ENCODE peak calls at places on chromosomes 16 and 17, in ten cellular contexts. U, W, L, F, C, V, D, E, G and K are unnamed samples. For H3K27me3, the result is how much of the 10 kb centered on the place peaks cover.

GRCh38 chr17:83193336-83194188 is 114.2 kb downstream of the METRNL start:
- DNase-seq in U (no peak), W (no peak), L (no peak), F (no peak), C (no peak), V (no peak), D (peak), E (peak), G (no peak), K (no peak)

GRCh38 chr16:50403491-50403890 is 34.7 kb upstream of the BRD7 start:
- DNase-seq in U (no peak), W (peak), L (no peak), F (no peak), C (no peak), V (no peak), D (no peak), E (no peak), G (no peak), K (no peak)

GRCh38 chr17:66123163-66123562 is 68.8 kb downstream of the CEP112 start:
- DNase-seq in U (no peak), W (no peak), L (no peak), F (no peak), C (no peak), V (peak), D (no peak), E (no peak), G (no peak), K (peak)

GRCh38 chr16:80123189-80123588 is 417.6 kb upstream of the DYNLRB2 start:
- DNase-seq in U (no peak), W (no peak), L (no peak), F (no peak), C (no peak), V (peak), D (no peak), E (no peak), G (no peak), K (no peak)

GRCh38 chr16:49022351-49022963 is 259.2 kb downstream of the CBLN1 start:
- DNase-seq in U (no peak), W (no peak), L (no peak), F (no peak), C (no peak), V (no peak), D (no peak), E (no peak), G (no peak), K (no peak)

GRCh38 chr16:881219-882097 is 80.9 kb upstream of the GNG13 start:
- DNase-seq in U (peak), W (no peak), L (no peak), F (no peak), C (no peak), V (no peak), D (no peak), E (no peak), G (no peak), K (no peak)

GRCh38 chr17:28282596-28282995 is 36.4 kb upstream of the TMEM97 start:
- DNase-seq in U (no peak), W (no peak), L (no peak), F (no peak), C (no peak), V (peak), D (no peak), E (no peak), G (no peak), K (no peak)

GRCh38 chr17:74744714-74745547 is 3.5 kb upstream of the NHERF1 start:
- DNase-seq in U (peak), W (peak), L (peak), F (peak), C (peak), V (peak), D (peak), E (peak), G (peak), K (peak)

GRCh38 chr16:78735337-78735736 is 635.9 kb downstream of the WWOX start:
- DNase-seq in U (no peak), W (no peak), L (no peak), F (no peak), C (no peak), V (no peak), D (no peak), E (no peak), G (no peak), K (no peak)

GRCh38 chr17:66996926-66997325 is 32.4 kb downstream of the CACNG4 start:
- DNase-seq in U (no peak), W (no peak), L (no peak), F (no peak), C (no peak), V (no peak), D (no peak), E (no peak), G (no peak), K (no peak)

GRCh38 chr16:70694088-70694487 is 8.2 kb upstream of the MTSS2 start:
- DNase-seq in U (no peak), W (no peak), L (no peak), F (peak), C (no peak), V (peak), D (peak), E (peak), G (no peak), K (no peak)

GRCh38 chr16:53893731-53894435 is 189.9 kb downstream of the FTO start:
- DNase-seq in U (no peak), W (no peak), L (no peak), F (no peak), C (no peak), V (peak), D (peak), E (peak), G (no peak), K (no peak)

GRCh38 chr16:2343211-2343610 is 2.7 kb upstream of the ABCA3 start:
- DNase-seq in U (no peak), W (no peak), L (no peak), F (no peak), C (no peak), V (no peak), D (no peak), E (no peak), G (no peak), K (no peak)

GRCh38 chr17:56185905-56186783 is 32.9 kb downstream of the ANKFN1 start:
- DNase-seq in U (no peak), W (no peak), L (no peak), F (no peak), C (no peak), V (no peak), D (no peak), E (no peak), G (peak), K (no peak)

GRCh38 chr16:72752004-72752695 is 295.8 kb downstream of the ZFHX3 start:
- DNase-seq in U (no peak), W (no peak), L (no peak), F (no peak), C (no peak), V (no peak), D (no peak), E (no peak), G (no peak), K (no peak)

GRCh38 chr17:17547210-17547764 is 44.2 kb downstream of the PEMT start:
- DNase-seq in U (no peak), W (no peak), L (no peak), F (no peak), C (no peak), V (no peak), D (no peak), E (no peak), G (no peak), K (peak)

GRCh38 chr16:11618107-11618717 is 31.5 kb upstream of the LITAF start:
- DNase-seq in U (no peak), W (no peak), L (no peak), F (no peak), C (no peak), V (no peak), D (no peak), E (no peak), G (no peak), K (no peak)

GRCh38 chr17:40448639-40449261 is 5.5 kb downstream of the IGFBP4 start:
- DNase-seq in U (no peak), W (peak), L (no peak), F (no peak), C (no peak), V (no peak), D (no peak), E (peak), G (peak), K (peak)

GRCh38 chr17:40956401-40957254 is 10.1 kb downstream of the KRT39 start:
- DNase-seq in U (no peak), W (no peak), L (no peak), F (peak), C (no peak), V (no peak), D (no peak), E (no peak), G (peak), K (no peak)

GRCh38 chr17:34588266-34588665 is 8.9 kb downstream of the TMEM132E start:
- DNase-seq in U (no peak), W (no peak), L (no peak), F (no peak), C (no peak), V (no peak), D (no peak), E (no peak), G (no peak), K (no peak)

GRCh38 chr16:87201052-87201451 is 116.1 kb downstream of the C16orf95 start:
- DNase-seq in U (peak), W (peak), L (peak), F (no peak), C (no peak), V (no peak), D (no peak), E (peak), G (peak), K (no peak)

GRCh38 chr17:74403512-74404137 is 28.3 kb upstream of the GPRC5C start:
- DNase-seq in U (no peak), W (no peak), L (no peak), F (no peak), C (no peak), V (peak), D (no peak), E (no peak), G (no peak), K (no peak)

GRCh38 chr17:17035920-17036319 is 6.3 kb upstream of the MPRIP start:
- DNase-seq in U (no peak), W (no peak), L (no peak), F (no peak), C (no peak), V (no peak), D (peak), E (no peak), G (no peak), K (no peak)

GRCh38 chr16:46650224-46650623 is 29.0 kb upstream of the SHCBP1 start:
- DNase-seq in U (no peak), W (no peak), L (no peak), F (no peak), C (no peak), V (peak), D (peak), E (no peak), G (no peak), K (no peak)

GRCh38 chr17:27627514-27627913 is 3.5 kb upstream of the LGALS9 start:
- DNase-seq in U (no peak), W (no peak), L (no peak), F (no peak), C (no peak), V (no peak), D (no peak), E (no peak), G (no peak), K (no peak)

GRCh38 chr16:72285728-72286127 is 113.8 kb upstream of the PMFBP1 start:
- DNase-seq in U (no peak), W (no peak), L (no peak), F (no peak), C (no peak), V (no peak), D (no peak), E (no peak), G (no peak), K (no peak)

GRCh38 chr17:48547839-48548686 is 3.2 kb upstream of the HOXB2 start:
- DNase-seq in U (no peak), W (no peak), L (no peak), F (no peak), C (no peak), V (no peak), D (no peak), E (no peak), G (no peak), K (peak)
- H3K4me3 ChIP-seq in U (no peak), W (no peak), L (peak), F (no peak), C (peak), V (no peak), D (peak), E (no peak), G (no peak), K (no peak)

GRCh38 chr17:32555611-32556310 is 69.0 kb downstream of the CDK5R1 start:
- DNase-seq in U (no peak), W (no peak), L (no peak), F (no peak), C (no peak), V (no peak), D (no peak), E (no peak), G (no peak), K (no peak)

GRCh38 chr17:32549559-32549958 is 62.8 kb downstream of the CDK5R1 start:
- DNase-seq in U (no peak), W (no peak), L (no peak), F (no peak), C (no peak), V (no peak), D (no peak), E (no peak), G (no peak), K (no peak)

GRCh38 chr17:32553168-32553567 is 66.4 kb downstream of the CDK5R1 start:
- DNase-seq in U (no peak), W (no peak), L (no peak), F (no peak), C (no peak), V (no peak), D (no peak), E (no peak), G (no peak), K (no peak)

GRCh38 chr17:32552280-32552679 is 65.5 kb downstream of the CDK5R1 start:
- DNase-seq in U (no peak), W (no peak), L (no peak), F (no peak), C (no peak), V (no peak), D (no peak), E (no peak), G (no peak), K (no peak)

DNA sequence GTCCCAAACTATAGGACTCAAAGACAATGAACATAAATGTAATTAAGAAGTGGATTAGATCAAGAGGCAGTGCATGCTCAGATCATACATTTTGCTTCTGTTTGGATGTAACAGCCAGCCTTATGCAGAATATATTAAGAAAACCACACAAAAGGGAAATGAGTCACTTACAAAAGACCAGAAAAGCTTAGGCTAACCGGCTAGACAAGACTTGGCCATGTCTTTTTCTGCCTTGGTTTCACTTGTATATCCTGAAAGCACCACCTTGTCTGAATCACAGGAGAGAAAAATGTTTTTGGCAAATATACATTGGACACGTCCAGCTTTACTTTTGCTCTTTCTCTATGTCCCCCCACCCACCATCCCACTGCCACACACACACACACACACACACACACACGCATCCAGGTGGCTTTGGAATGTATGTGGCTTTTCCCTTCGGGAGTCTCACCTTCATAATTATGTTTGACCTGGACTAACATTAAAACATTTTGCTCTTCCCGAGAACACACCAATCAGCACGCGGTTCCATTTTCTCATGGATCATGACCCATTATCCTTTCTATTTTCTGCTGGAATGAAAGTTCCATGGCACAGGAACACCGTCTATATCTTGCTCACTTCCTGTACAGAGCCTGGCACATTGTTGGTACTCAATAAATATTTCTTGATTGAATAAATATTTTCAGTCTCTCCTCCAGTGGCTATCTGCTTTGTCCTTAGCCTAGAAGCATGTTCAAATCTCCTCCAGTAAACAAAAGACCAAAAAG is 64.6 kb downstream of the CDK5R1 start:
- DNase-seq in U (no peak), W (no peak), L (no peak), F (no peak), C (no peak), V (no peak), D (no peak), E (no peak), G (no peak), K (peak)
- H3K27me3 ChIP-seq in U (under half), W (under half), L (under half), F (under half), C (under half), V (under half), D (under half), E (under half), G (under half), K (under half)

DNA sequence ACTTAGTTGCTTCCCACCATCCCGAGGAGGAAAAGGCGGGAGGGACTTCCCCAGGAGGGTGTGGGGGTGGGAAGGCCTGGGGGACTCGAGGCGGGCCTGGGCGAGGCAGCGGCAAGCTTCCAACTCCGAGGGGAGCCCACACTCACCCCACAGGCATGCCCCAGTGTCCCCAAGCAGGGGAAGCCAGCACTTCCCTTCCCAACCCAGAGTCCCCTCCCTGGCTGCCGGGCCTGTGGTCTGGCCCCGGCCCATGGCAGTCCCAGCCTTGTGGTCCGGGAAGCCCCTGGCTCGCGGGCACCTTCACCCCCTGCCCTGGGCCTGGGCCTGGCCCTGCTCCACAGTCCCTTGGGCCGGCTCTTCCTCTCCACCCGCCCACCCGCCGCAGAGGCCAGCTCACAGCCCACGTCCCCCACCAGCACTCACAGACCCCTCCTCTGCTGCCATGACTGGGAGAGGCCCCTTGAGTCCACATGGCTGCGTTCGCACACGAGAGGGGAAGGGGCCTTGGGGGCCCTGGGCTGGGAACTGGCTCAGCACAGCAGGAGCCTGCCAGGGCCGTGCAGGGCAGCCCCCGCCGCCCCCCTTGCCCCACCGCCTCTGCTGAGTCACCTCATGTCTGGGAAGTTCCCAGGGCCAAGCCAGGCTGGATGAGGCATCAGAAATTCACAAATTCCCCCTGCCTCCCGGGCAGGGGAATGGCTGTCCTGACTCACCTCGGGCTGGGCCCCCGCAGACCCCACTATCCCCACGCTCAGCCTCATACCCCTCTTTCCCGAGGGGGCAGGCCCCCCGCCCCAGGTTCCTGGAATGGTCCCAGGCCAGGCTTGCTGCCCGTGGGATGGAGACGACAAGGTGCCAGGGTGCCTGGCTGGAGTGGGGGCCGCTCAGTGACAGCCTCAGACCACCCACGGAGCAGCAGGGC is 27.8 kb downstream of the BAHCC1 start:
- DNase-seq in U (peak), W (peak), L (peak), F (no peak), C (no peak), V (peak), D (no peak), E (peak), G (peak), K (no peak)
- H3K4me3 ChIP-seq in U (no peak), W (no peak), L (peak), F (no peak), C (no peak), V (no peak), D (no peak), E (no peak), G (no peak), K (no peak)

GRCh38 chr16:85980686-85981085 is 81.7 kb downstream of the IRF8 start:
- DNase-seq in U (no peak), W (no peak), L (no peak), F (no peak), C (no peak), V (no peak), D (no peak), E (no peak), G (no peak), K (no peak)
- H3K27me3 ChIP-seq in U (under half), W (under half), L (under half), F (under half), C (under half), V (under half), D (under half), E (under half), G (under half), K (under half)

DNA sequence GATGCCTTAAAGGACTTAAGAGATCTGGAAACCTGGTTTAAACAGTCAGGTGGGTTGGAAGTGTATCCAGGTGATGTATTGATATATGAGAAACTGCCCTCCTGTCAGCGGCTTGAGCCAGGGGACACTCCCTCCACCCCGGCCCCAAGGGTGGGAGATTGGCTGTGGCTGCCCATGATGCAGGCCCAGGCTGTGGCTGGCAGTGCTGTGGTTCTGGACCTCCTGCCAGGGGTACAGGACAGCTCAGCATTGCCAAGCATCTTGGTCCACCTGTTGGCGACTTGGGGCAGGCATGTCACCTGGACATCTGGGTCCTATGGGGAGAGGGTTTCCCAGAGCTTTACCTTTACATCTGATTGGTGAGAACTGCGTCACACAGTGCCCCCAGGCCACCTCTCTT is 201.0 kb downstream of the SPECC1 start:
- DNase-seq in U (no peak), W (no peak), L (no peak), F (no peak), C (no peak), V (no peak), D (no peak), E (no peak), G (no peak), K (no peak)
- H3K4me3 ChIP-seq in U (no peak), W (no peak), L (no peak), F (no peak), C (no peak), V (no peak), D (no peak), E (no peak), G (no peak), K (no peak)

DNA sequence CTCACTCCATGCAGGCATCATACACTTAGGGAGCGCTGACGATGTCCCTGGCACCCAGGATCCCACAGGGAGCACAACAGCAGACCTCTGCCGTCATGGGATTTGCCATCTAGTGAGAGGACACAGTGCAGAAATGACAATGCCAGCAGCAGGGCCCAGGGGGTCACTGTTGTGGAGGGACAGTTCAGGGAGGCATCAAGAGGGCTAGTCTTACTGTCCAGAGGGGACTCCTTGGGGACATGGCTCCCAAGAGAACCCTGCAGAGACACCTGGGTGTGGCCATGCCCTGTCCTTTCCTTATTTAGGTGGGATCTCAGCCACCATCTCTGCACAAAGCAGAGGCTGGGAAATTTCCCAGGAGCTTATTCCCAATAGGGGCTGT is 73.7 kb downstream of the CRISPLD2 start:
- DNase-seq in U (no peak), W (no peak), L (no peak), F (no peak), C (no peak), V (no peak), D (no peak), E (no peak), G (no peak), K (no peak)
- H3K27me3 ChIP-seq in U (under half), W (under half), L (under half), F (under half), C (under half), V (under half), D (under half), E (under half), G (under half), K (under half)

GRCh38 chr17:42460371-42460770 is 1.7 kb downstream of the ATP6V0A1 start:
- DNase-seq in U (no peak), W (no peak), L (no peak), F (no peak), C (no peak), V (no peak), D (no peak), E (no peak), G (no peak), K (no peak)

GRCh38 chr17:42459256-42459982 is 741 bp downstream of the ATP6V0A1 start:
- DNase-seq in U (peak), W (peak), L (no peak), F (peak), C (no peak), V (peak), D (peak), E (peak), G (peak), K (peak)

GRCh38 chr17:42458497-42459255 is at the start of gene ATP6V0A1:
- DNase-seq in U (peak), W (peak), L (peak), F (peak), C (peak), V (peak), D (peak), E (peak), G (peak), K (peak)

GRCh38 chr17:42457107-42457787 is 1.4 kb upstream of the ATP6V0A1 start:
- DNase-seq in U (no peak), W (no peak), L (no peak), F (no peak), C (no peak), V (no peak), D (no peak), E (no peak), G (no peak), K (no peak)

GRCh38 chr17:42459983-42460300 is 1.3 kb downstream of the ATP6V0A1 start:
- DNase-seq in U (no peak), W (no peak), L (no peak), F (peak), C (no peak), V (peak), D (no peak), E (no peak), G (peak), K (peak)
- H3K4me3 ChIP-seq in U (peak), W (no peak), L (peak), F (peak), C (peak), V (no peak), D (peak), E (peak), G (peak), K (peak)